ENCODE peak calls at places on chromosomes 2 and 18, in four cellular contexts. J is mucosa of descending colon, P is OCI-LY7, D is body of pancreas. M is an unnamed sample.
A peak's percentile ranks its signal among the peaks of the same experiment; 100 is the strongest.

GRCh38 chr2:71552356-71552755 is 99.0 kb downstream of the DYSF start:
- DNase-seq in J (no peak), P (no peak), D (no peak), M (no peak)

GRCh38 chr2:233409286-233409991 is 55.1 kb downstream of the DGKD start:
- DNase-seq in J (peak; percentile 70), P (no peak), D (peak; percentile 53), M (peak; percentile 86)

GRCh38 chr2:235026137-235026536 is 74.3 kb downstream of the SH3BP4 start:
- DNase-seq in J (peak; percentile 19), P (no peak), D (peak; percentile 79), M (peak; percentile 86)

GRCh38 chr2:3421541-3421940 is 42.0 kb downstream of the TRAPPC12 start:
- DNase-seq in J (no peak), P (no peak), D (peak; percentile 46), M (no peak)

GRCh38 chr2:233867993-233868532 is at the start of gene MSL3B:
- DNase-seq in J (peak; percentile 73), P (no peak), D (peak; percentile 54), M (peak; percentile 70)

GRCh38 chr18:74331404-74331803 is 15.8 kb downstream of the C18orf63 start:
- DNase-seq in J (no peak), P (no peak), D (no peak), M (no peak)

GRCh38 chr2:100780203-100781008 is 39.5 kb upstream of the NPAS2 start:
- DNase-seq in J (no peak), P (no peak), D (peak; percentile 25), M (peak; percentile 59)

GRCh38 chr18:57518533-57518932 is 68.0 kb downstream of the FECH start:
- DNase-seq in J (no peak), P (no peak), D (no peak), M (no peak)

GRCh38 chr2:149989447-149990063 is 402.0 kb upstream of the MMADHC start:
- DNase-seq in J (no peak), P (no peak), D (peak; percentile 19), M (peak; percentile 95)

GRCh38 chr2:228613133-228613532 is 431.6 kb upstream of the SPHKAP start:
- DNase-seq in J (no peak), P (no peak), D (no peak), M (no peak)

GRCh38 chr2:122328811-122329210 is 573.4 kb downstream of the TSN start:
- DNase-seq in J (no peak), P (no peak), D (no peak), M (no peak)

GRCh38 chr2:127080941-127081769 is 25.8 kb downstream of the BIN1 start:
- DNase-seq in J (peak; percentile 71), P (peak; percentile 19), D (no peak), M (no peak)

GRCh38 chr18:67916142-67916541 is 399.6 kb upstream of the DSEL start:
- DNase-seq in J (no peak), P (no peak), D (no peak), M (peak; percentile 8)

GRCh38 chr2:25041307-25041927 is 459 bp upstream of the EFR3B start:
- DNase-seq in J (peak; percentile 75), P (peak; percentile 12), D (peak; percentile 77), M (peak; percentile 22)

GRCh38 chr2:29580223-29580622 is 341.2 kb downstream of the ALK start:
- DNase-seq in J (no peak), P (no peak), D (no peak), M (no peak)

GRCh38 chr18:35673682-35674081 is 92.1 kb downstream of the GALNT1 start:
- DNase-seq in J (no peak), P (no peak), D (no peak), M (no peak)

GRCh38 chr2:30631051-30631671 is 176.1 kb downstream of the CAPN13 start:
- DNase-seq in J (no peak), P (no peak), D (no peak), M (no peak)

GRCh38 chr2:83802604-83803003 is 656.5 kb downstream of the SUCLG1 start:
- DNase-seq in J (no peak), P (no peak), D (no peak), M (no peak)

GRCh38 chr18:35407871-35408481 is 30.8 kb upstream of the ZNF396 start:
- DNase-seq in J (no peak), P (peak; percentile 68), D (peak; percentile 49), M (peak; percentile 80)

GRCh38 chr2:113061241-113061640 is 2.2 kb downstream of the IL36RN start:
- DNase-seq in J (no peak), P (no peak), D (no peak), M (no peak)

GRCh38 chr2:175064797-175065196 is 59.6 kb upstream of the CHN1 start:
- DNase-seq in J (no peak), P (no peak), D (no peak), M (no peak)

GRCh38 chr18:42559292-42559691 is 556.2 kb downstream of the RIT2 start:
- DNase-seq in J (no peak), P (no peak), D (no peak), M (no peak)

GRCh38 chr2:232195487-232195886 is 183.1 kb upstream of the ALPP start:
- DNase-seq in J (no peak), P (no peak), D (no peak), M (no peak)

GRCh38 chr18:75544051-75544481 is 116.6 kb upstream of the SMIM21 start:
- DNase-seq in J (no peak), P (no peak), D (no peak), M (no peak)

GRCh38 chr2:42010743-42011298 is 37.0 kb upstream of the PKDCC start:
- DNase-seq in J (no peak), P (no peak), D (no peak), M (no peak)

GRCh38 chr18:32888311-32888710 is 115.5 kb upstream of the KLHL14 start:
- DNase-seq in J (no peak), P (no peak), D (no peak), M (no peak)

GRCh38 chr2:118857677-118858484 is 10.4 kb upstream of the EN1 start:
- DNase-seq in J (no peak), P (no peak), D (no peak), M (no peak)

GRCh38 chr18:65983750-65984149 is 232.9 kb downstream of the CDH7 start:
- DNase-seq in J (no peak), P (no peak), D (no peak), M (peak; percentile 3)

GRCh38 chr2:120481446-120482194 is 135.7 kb downstream of the INHBB start:
- DNase-seq in J (no peak), P (no peak), D (no peak), M (no peak)

GRCh38 chr2:232483923-232484627 is 3.6 kb downstream of the ECEL1 start:
- DNase-seq in J (peak; percentile 3), P (no peak), D (no peak), M (no peak)

GRCh38 chr18:30265190-30265589 is 777.4 kb downstream of the DSC3 start:
- DNase-seq in J (no peak), P (no peak), D (no peak), M (no peak)

GRCh38 chr18:57466745-57467144 is 31.6 kb downstream of the ONECUT2 start:
- DNase-seq in J (no peak), P (peak; percentile 5), D (no peak), M (no peak)

GRCh38 chr2:215390550-215390913 is 45.3 kb downstream of the FN1 start:
- DNase-seq in J (no peak), P (no peak), D (no peak), M (no peak)

GRCh38 chr2:215386566-215386965 is 49.3 kb downstream of the FN1 start:
- DNase-seq in J (no peak), P (no peak), D (no peak), M (no peak)

GRCh38 chr2:215384710-215385109 is 51.2 kb downstream of the FN1 start:
- DNase-seq in J (no peak), P (no peak), D (no peak), M (no peak)

GRCh38 chr2:215391531-215391930 is 44.3 kb downstream of the FN1 start:
- DNase-seq in J (no peak), P (peak; percentile 2), D (no peak), M (no peak)

GRCh38 chr2:215388002-215388728 is 47.7 kb downstream of the FN1 start:
- DNase-seq in J (no peak), P (no peak), D (no peak), M (no peak)
- H3K4me1 ChIP-seq in J (no peaks in the 10 kb centered on the region), P (peaks cover 6% of the 10 kb centered on the region), D (no peaks in the 10 kb centered on the region), M (no peaks in the 10 kb centered on the region)

GRCh38 chr18:9914334-9914583 is 443 bp downstream of the VAPA start:
- DNase-seq in J (no peak), P (no peak), D (no peak), M (no peak)

GRCh38 chr18:9916814-9917213 is 3.0 kb downstream of the VAPA start:
- DNase-seq in J (no peak), P (no peak), D (no peak), M (no peak)

GRCh38 chr18:9916067-9916684 is 2.4 kb downstream of the VAPA start:
- DNase-seq in J (no peak), P (no peak), D (no peak), M (peak; percentile 82)

GRCh38 chr18:9914584-9915290 is 921 bp downstream of the VAPA start:
- DNase-seq in J (peak; percentile 89), P (peak; percentile 69), D (peak; percentile 91), M (peak; percentile 84)

DNA sequence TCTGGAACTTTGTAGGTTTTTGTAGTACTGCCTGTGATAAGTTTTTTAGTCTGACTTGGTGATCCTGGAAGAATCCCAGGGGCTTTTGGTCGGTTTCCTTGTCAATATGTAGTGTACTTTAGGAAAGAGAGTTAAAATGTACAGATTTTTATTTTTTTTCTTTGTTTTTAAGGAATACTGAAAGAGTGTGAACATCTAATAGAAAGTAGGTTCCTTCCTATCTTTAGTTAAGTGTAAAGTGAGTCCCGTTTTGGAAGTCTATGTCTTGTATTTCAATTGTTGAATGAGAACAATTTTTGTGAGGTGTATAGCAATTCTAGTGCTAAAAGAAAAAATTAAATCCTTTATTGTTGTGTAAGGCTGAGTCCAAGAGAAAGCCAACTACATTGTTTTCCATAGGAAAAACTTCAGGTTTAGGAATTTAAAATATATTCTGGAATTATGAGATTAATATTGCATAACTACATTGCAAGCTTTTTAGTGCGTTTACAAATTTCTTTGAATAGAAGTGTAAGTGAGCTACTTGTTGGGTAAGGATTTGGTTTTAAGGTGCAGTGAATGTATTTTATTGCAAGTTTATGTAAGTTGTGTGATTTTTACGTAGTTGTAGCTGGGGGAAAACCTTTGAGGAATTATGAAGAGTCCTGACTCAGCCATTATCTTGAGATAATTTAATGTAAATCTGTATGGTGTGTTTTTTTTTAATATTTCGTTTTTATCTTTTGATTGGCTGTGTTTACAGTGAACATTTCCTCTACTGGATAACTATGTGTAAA is 1.7 kb downstream of the VAPA start:
- DNase-seq in J (no peak), P (no peak), D (no peak), M (no peak)
- H3K4me1 ChIP-seq in J (peaks cover 45% of the 10 kb centered on the region), P (peaks cover 48% of the 10 kb centered on the region), D (peaks cover 55% of the 10 kb centered on the region), M (peaks cover 42% of the 10 kb centered on the region)

GRCh38 chr2:207934720-207935119 is 90.6 kb downstream of the PLEKHM3 start:
- DNase-seq in J (no peak), P (no peak), D (no peak), M (no peak)
- H3K4me1 ChIP-seq in J (peaks cover 31% of the 10 kb centered on the region), P (no peaks in the 10 kb centered on the region), D (peaks cover 7% of the 10 kb centered on the region), M (no peaks in the 10 kb centered on the region)

DNA sequence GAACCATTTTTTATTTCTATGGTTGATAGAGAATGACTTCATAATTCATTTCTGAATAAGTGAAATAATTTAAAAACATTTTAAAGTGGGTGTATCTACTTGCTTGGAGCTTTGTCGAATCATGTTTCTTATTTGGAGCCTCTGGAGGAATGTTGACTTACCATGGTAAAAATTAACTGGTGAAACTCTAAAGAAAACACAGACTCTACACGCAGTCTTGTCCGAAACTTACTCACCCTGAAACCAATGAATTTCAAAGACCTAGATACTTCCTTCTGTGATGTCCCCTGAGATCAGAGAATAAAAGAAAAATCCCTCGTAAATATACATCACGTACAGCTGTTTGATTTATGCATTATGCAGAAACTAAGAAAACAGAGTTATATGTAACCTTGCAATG is 665.2 kb upstream of the NRXN1 start:
- DNase-seq in J (no peak), P (no peak), D (no peak), M (no peak)
- H3K4me1 ChIP-seq in J (no peaks in the 10 kb centered on the region), P (no peaks in the 10 kb centered on the region), D (peaks cover 6% of the 10 kb centered on the region), M (no peaks in the 10 kb centered on the region)

GRCh38 chr18:77096031-77096371 is 36.6 kb downstream of the MBP start:
- DNase-seq in J (no peak), P (no peak), D (no peak), M (no peak)
- H3K4me1 ChIP-seq in J (peaks cover 3% of the 10 kb centered on the region), P (peaks cover 49% of the 10 kb centered on the region), D (peaks cover 25% of the 10 kb centered on the region), M (peaks cover 10% of the 10 kb centered on the region)

M was measured in endothelial cell of umbilical vein.